ENCODE peak calls at places on chromosomes 2 and 18, in seven cellular contexts. G is HFF-Myc, M is thoracic aorta, R is AG10803, X is NCI-H2081, Y is NCI-H146, W is WERI-Rb-1. S is an unnamed sample.

GRCh38 chr2:102245266-102246151 is 58.7 kb downstream of the IL1RL2 start:
- DNase-seq in G (no peak), M (no peak), R (peak; percentile 88), X (no peak), Y (no peak), W (no peak), S (no peak)

GRCh38 chr2:88002359-88002707 is 14.0 kb downstream of the RNU2-63P start:
- DNase-seq in G (no peak), M (no peak), R (no peak), X (no peak), Y (no peak), W (no peak), S (no peak)

GRCh38 chr2:231132126-231132525 is 7.3 kb upstream of the HTR2B start:
- DNase-seq in G (peak; percentile 50), M (no peak), R (peak; percentile 48), X (no peak), Y (no peak), W (no peak), S (no peak)

GRCh38 chr2:1685957-1686783 is 58.1 kb downstream of the PXDN start:
- DNase-seq in G (no peak), M (no peak), R (peak; percentile 29), X (no peak), Y (no peak), W (no peak), S (no peak)

GRCh38 chr2:175769200-175769599 is 232.9 kb downstream of the LNPK start:
- DNase-seq in G (no peak), M (no peak), R (no peak), X (no peak), Y (no peak), W (no peak), S (no peak)

GRCh38 chr2:72947947-72948346 is 30.6 kb downstream of the EMX1 start:
- DNase-seq in G (no peak), M (no peak), R (no peak), X (no peak), Y (no peak), W (no peak), S (peak; percentile 82)

GRCh38 chr2:183543731-183544130 is 419.5 kb downstream of the NUP35 start:
- DNase-seq in G (no peak), M (no peak), R (no peak), X (no peak), Y (no peak), W (no peak), S (no peak)

GRCh38 chr2:150140777-150141176 is 346.7 kb downstream of the RND3 start:
- DNase-seq in G (no peak), M (no peak), R (no peak), X (no peak), Y (no peak), W (no peak), S (no peak)

GRCh38 chr2:97726311-97727064 is 13.1 kb downstream of the ZAP70 start:
- DNase-seq in G (no peak), M (no peak), R (peak; percentile 59), X (no peak), Y (no peak), W (peak; percentile 70), S (no peak)

GRCh38 chr2:150859162-150859561 is 371.7 kb upstream of the RND3 start:
- DNase-seq in G (no peak), M (no peak), R (no peak), X (peak; percentile 18), Y (no peak), W (no peak), S (no peak)

GRCh38 chr2:154189963-154190362 is 318.2 kb downstream of the GALNT13 start:
- DNase-seq in G (no peak), M (no peak), R (no peak), X (peak; percentile 65), Y (peak; percentile 52), W (no peak), S (no peak)

GRCh38 chr18:55586841-55587240 is 1.2 kb downstream of the TCF4 start:
- DNase-seq in G (no peak), M (no peak), R (peak; percentile 82), X (peak; percentile 11), Y (peak; percentile 75), W (no peak), S (no peak)

GRCh38 chr18:24601624-24602023 is 141.2 kb downstream of the HRH4 start:
- DNase-seq in G (no peak), M (no peak), R (no peak), X (no peak), Y (no peak), W (no peak), S (peak; percentile 50)

GRCh38 chr18:51425889-51426288 is 228.4 kb upstream of the MEX3C start:
- DNase-seq in G (no peak), M (no peak), R (no peak), X (no peak), Y (no peak), W (no peak), S (no peak)

GRCh38 chr2:29232041-29232440 is 116.8 kb downstream of the CLIP4 start:
- DNase-seq in G (no peak), M (no peak), R (no peak), X (no peak), Y (no peak), W (no peak), S (no peak)

GRCh38 chr2:210035679-210036078 is 33.2 kb downstream of the RPE start:
- DNase-seq in G (no peak), M (no peak), R (no peak), X (no peak), Y (no peak), W (no peak), S (no peak)

GRCh38 chr2:174952607-174953006 is 52.6 kb downstream of the CHN1 start:
- DNase-seq in G (peak; percentile 91), M (no peak), R (peak; percentile 67), X (peak; percentile 50), Y (peak; percentile 22), W (no peak), S (no peak)

GRCh38 chr2:144102386-144102785 is 417.5 kb downstream of the ZEB2 start:
- DNase-seq in G (no peak), M (no peak), R (no peak), X (no peak), Y (no peak), W (no peak), S (no peak)

GRCh38 chr2:199602896-199603482 is 145.2 kb upstream of the SATB2 start:
- DNase-seq in G (no peak), M (no peak), R (no peak), X (no peak), Y (no peak), W (no peak), S (no peak)

GRCh38 chr2:231583982-231584381 is 8.7 kb upstream of the TEX44 start:
- DNase-seq in G (no peak), M (no peak), R (no peak), X (no peak), Y (no peak), W (no peak), S (no peak)

GRCh38 chr2:171432969-171433762 is 624 bp downstream of the METTL8 start:
- DNase-seq in G (no peak), M (no peak), R (peak; percentile 24), X (peak; percentile 68), Y (peak; percentile 59), W (peak; percentile 47), S (no peak)

S was measured in NCI-H1694.